ENCODE peak calls at places on chromosomes 7 and 10, in four cellular contexts. P is substantia nigra, I is fibroblast of pulmonary artery, V is NCI-H510A. D is an unnamed sample.

GRCh38 chr10:33341638-33342037 is 7.2 kb upstream of the NRP1 start:
- DNase-seq in P (no peak), I (peak), V (no peak), D (no peak)

GRCh38 chr10:113616244-113617074 is 47.4 kb downstream of the NRAP start:
- DNase-seq in P (no peak), I (peak), V (no peak), D (no peak)

GRCh38 chr7:95396136-95397032 is at the start of gene PON3:
- DNase-seq in P (no peak), I (no peak), V (no peak), D (no peak)

GRCh38 chr10:64115471-64115870 is 594.3 kb downstream of the REEP3 start:
- DNase-seq in P (no peak), I (no peak), V (no peak), D (no peak)

GRCh38 chr10:133007360-133007858 is 65.0 kb upstream of the CFAP46 start:
- DNase-seq in P (no peak), I (no peak), V (no peak), D (no peak)

GRCh38 chr7:2037301-2037804 is 195.4 kb downstream of the MAD1L1 start:
- DNase-seq in P (no peak), I (no peak), V (no peak), D (no peak)

GRCh38 chr10:48589266-48589665 is 15.6 kb downstream of the ARHGAP22 start:
- DNase-seq in P (no peak), I (peak), V (no peak), D (no peak)

GRCh38 chr10:31242902-31243301 is 76.1 kb upstream of the ZEB1 start:
- DNase-seq in P (no peak), I (peak), V (no peak), D (peak)

GRCh38 chr7:28811990-28812389 is 146.1 kb downstream of the TRIL start:
- DNase-seq in P (no peak), I (peak), V (no peak), D (no peak)

GRCh38 chr7:109003742-109004141 is 434.1 kb downstream of the DNAJB9 start:
- DNase-seq in P (no peak), I (peak), V (no peak), D (no peak)

GRCh38 chr10:14086596-14086995 is 244.1 kb downstream of the FRMD4A start:
- DNase-seq in P (no peak), I (no peak), V (no peak), D (no peak)

GRCh38 chr10:131312261-131312801 is 810 bp upstream of the TCERG1L start:
- DNase-seq in P (no peak), I (no peak), V (peak), D (no peak)

GRCh38 chr10:133336131-133337078 is at the start of gene CALY:
- DNase-seq in P (peak), I (no peak), V (no peak), D (no peak)

GRCh38 chr10:62788861-62789467 is 15.6 kb upstream of the ADO start:
- DNase-seq in P (no peak), I (no peak), V (no peak), D (no peak)

GRCh38 chr7:56105508-56105907 is 768 bp downstream of the CHCHD2 start:
- DNase-seq in P (no peak), I (peak), V (peak), D (peak)

GRCh38 chr7:30927559-30927958 is 15.9 kb downstream of the AQP1 start:
- DNase-seq in P (no peak), I (no peak), V (no peak), D (no peak)

GRCh38 chr10:118721005-118721876 is 33.5 kb downstream of the CACUL1 start:
- DNase-seq in P (peak), I (peak), V (no peak), D (no peak)

GRCh38 chr7:157634401-157635147 is 297.8 kb downstream of the DNAJB6 start:
- DNase-seq in P (no peak), I (no peak), V (no peak), D (no peak)

GRCh38 chr7:158586499-158587191 is 978 bp downstream of the PTPRN2 start:
- DNase-seq in P (no peak), I (no peak), V (no peak), D (no peak)

GRCh38 chr7:55185941-55186609 is 167.3 kb downstream of the EGFR start:
- DNase-seq in P (no peak), I (peak), V (no peak), D (no peak)

GRCh38 chr10:5434017-5434753 is 21.8 kb downstream of the NET1 start:
- DNase-seq in P (peak), I (peak), V (no peak), D (no peak)

GRCh38 chr7:42572046-42572445 is 335.0 kb upstream of the GLI3 start:
- DNase-seq in P (no peak), I (no peak), V (no peak), D (no peak)

GRCh38 chr10:35075228-35075627 is 14.9 kb downstream of the CUL2 start:
- DNase-seq in P (no peak), I (no peak), V (no peak), D (no peak)

GRCh38 chr10:93181929-93182327 is 108.2 kb downstream of the CYP26A1 start:
- DNase-seq in P (no peak), I (no peak), V (no peak), D (no peak)

GRCh38 chr7:134461921-134462320 is 3.0 kb upstream of the AKR1B1 start:
- DNase-seq in P (no peak), I (no peak), V (no peak), D (no peak)

D was measured in GM12864.